ENCODE peak calls at places on chromosomes 3 and 15, in four cellular contexts. One of them, this sample, is unnamed.

GRCh38 chr3:183153210-183153950 is 9.2 kb downstream of the LAMP3 start:
- DNase-seq in H54: no peak
- DNase-seq in GM04504: no peak
- DNase-seq in HTR-8/SVneo: no peak
- DNase-seq in this sample: no peak

GRCh38 chr15:39084683-39085530 is 496.0 kb upstream of the THBS1 start:
- DNase-seq in GM04504: peak; percentile 83
- DNase-seq in H54: peak; percentile 4
- DNase-seq in HTR-8/SVneo: no peak
- DNase-seq in this sample: no peak

GRCh38 chr15:51833782-51834181 is 4.3 kb downstream of the TMOD3 start:
- DNase-seq in GM04504: no peak
- DNase-seq in H54: no peak
- DNase-seq in HTR-8/SVneo: no peak
- DNase-seq in this sample: no peak

GRCh38 chr3:124886168-124887051 is 755 bp downstream of the ITGB5 start:
- DNase-seq in H54: peak; percentile 53
- DNase-seq in GM04504: peak; percentile 43
- DNase-seq in HTR-8/SVneo: peak; percentile 36
- DNase-seq in this sample: peak; percentile 58

GRCh38 chr3:58236527-58237237 is 910 bp upstream of the ABHD6 start:
- DNase-seq in HTR-8/SVneo: no peak
- DNase-seq in GM04504: no peak
- DNase-seq in H54: no peak
- DNase-seq in this sample: no peak

GRCh38 chr3:139325551-139325950 is 18.3 kb upstream of the MRPS22 start:
- DNase-seq in GM04504: no peak
- DNase-seq in H54: no peak
- DNase-seq in HTR-8/SVneo: no peak
- DNase-seq in this sample: no peak

GRCh38 chr15:75727031-75727531 is 14.4 kb upstream of the CSPG4 start:
- DNase-seq in GM04504: no peak
- DNase-seq in HTR-8/SVneo: no peak
- DNase-seq in H54: no peak
- DNase-seq in this sample: no peak

GRCh38 chr15:55241895-55242294 is 45.2 kb upstream of the RSL24D1 start:
- DNase-seq in GM04504: no peak
- DNase-seq in HTR-8/SVneo: no peak
- DNase-seq in H54: no peak
- DNase-seq in this sample: no peak

GRCh38 chr3:185630182-185630622 is 44.1 kb downstream of the SENP2 start:
- DNase-seq in GM04504: peak; percentile 6
- DNase-seq in HTR-8/SVneo: no peak
- DNase-seq in H54: no peak
- DNase-seq in this sample: no peak

GRCh38 chr3:134494539-134494938 is 8.7 kb downstream of the CEP63 start:
- DNase-seq in HTR-8/SVneo: no peak
- DNase-seq in GM04504: no peak
- DNase-seq in H54: no peak
- DNase-seq in this sample: no peak

GRCh38 chr3:52128118-52128683 is 26.0 kb downstream of the POC1A start:
- DNase-seq in H54: peak; percentile 91
- DNase-seq in GM04504: peak; percentile 28
- DNase-seq in HTR-8/SVneo: peak; percentile 14
- DNase-seq in this sample: no peak

GRCh38 chr3:149965278-149965677 is 5.4 kb downstream of the PFN2 start:
- DNase-seq in GM04504: no peak
- DNase-seq in H54: no peak
- DNase-seq in HTR-8/SVneo: no peak
- DNase-seq in this sample: no peak

GRCh38 chr3:178159691-178160090 is 376.5 kb upstream of the KCNMB2 start:
- DNase-seq in GM04504: no peak
- DNase-seq in H54: no peak
- DNase-seq in HTR-8/SVneo: no peak
- DNase-seq in this sample: no peak